ENCODE peak calls at places on chromosomes 1 and 21, in ten cellular contexts. S, N, K, L, H, U, B, X, Z and W are unnamed samples.

GRCh38 chr1:7643445-7643844 is 127.7 kb upstream of the VAMP3 start:
- DNase-seq in S (no peak), N (no peak), K (no peak), L (no peak), H (peak; percentile 12), U (no peak), B (no peak), X (no peak), Z (no peak), W (no peak)

GRCh38 chr21:39533545-39534226 is 79.1 kb upstream of the B3GALT5 start:
- DNase-seq in S (no peak), N (no peak), K (no peak), L (no peak), H (no peak), U (no peak), B (no peak), X (no peak), Z (no peak), W (no peak)

GRCh38 chr1:16019580-16020277 is 1.9 kb upstream of the HSPB7 start:
- DNase-seq in S (no peak), N (peak; percentile 74), K (no peak), L (no peak), H (peak; percentile 80), U (peak; percentile 66), B (no peak), X (peak; percentile 59), Z (no peak), W (no peak)

GRCh38 chr1:226655251-226656163 is 83.6 kb downstream of the ITPKB start:
- DNase-seq in S (no peak), N (peak; percentile 18), K (no peak), L (no peak), H (peak; percentile 65), U (peak; percentile 58), B (no peak), X (no peak), Z (no peak), W (peak; percentile 47)

GRCh38 chr1:151720974-151721787 is at the start of gene RIIAD1:
- DNase-seq in S (peak; percentile 44), N (peak; percentile 38), K (no peak), L (peak; percentile 25), H (no peak), U (peak; percentile 35), B (no peak), X (peak; percentile 45), Z (no peak), W (peak; percentile 25)

GRCh38 chr1:240149488-240150094 is 57.9 kb downstream of the FMN2 start:
- DNase-seq in S (peak; percentile 30), N (no peak), K (no peak), L (peak; percentile 29), H (no peak), U (peak; percentile 3), B (no peak), X (peak; percentile 82), Z (peak; percentile 60), W (peak; percentile 60)

GRCh38 chr1:54768093-54768492 is 3.8 kb upstream of the PARS2 start:
- DNase-seq in S (peak; percentile 27), N (no peak), K (no peak), L (no peak), H (no peak), U (no peak), B (peak; percentile 28), X (no peak), Z (peak; percentile 18), W (peak; percentile 33)

GRCh38 chr1:106912146-106912545 is 144.3 kb upstream of the PRMT6 start:
- DNase-seq in S (no peak), N (no peak), K (no peak), L (no peak), H (no peak), U (no peak), B (no peak), X (peak; percentile 11), Z (no peak), W (no peak)

GRCh38 chr1:13994386-13994785 is 294.4 kb downstream of the PRDM2 start:
- DNase-seq in S (no peak), N (no peak), K (no peak), L (no peak), H (no peak), U (no peak), B (no peak), X (no peak), Z (no peak), W (no peak)

GRCh38 chr1:109502368-109502851 is 7.1 kb downstream of the AMIGO1 start:
- DNase-seq in S (no peak), N (no peak), K (no peak), L (no peak), H (no peak), U (no peak), B (no peak), X (no peak), Z (no peak), W (no peak)

GRCh38 chr1:117611121-117611601 is 5.3 kb downstream of the TENT5C start:
- DNase-seq in S (no peak), N (no peak), K (no peak), L (no peak), H (no peak), U (no peak), B (no peak), X (no peak), Z (peak; percentile 9), W (no peak)

GRCh38 chr1:90850181-90850924 is 133.3 kb upstream of the BARHL2 start:
- DNase-seq in S (no peak), N (no peak), K (no peak), L (peak; percentile 14), H (peak; percentile 52), U (peak; percentile 60), B (peak; percentile 28), X (peak; percentile 47), Z (peak; percentile 29), W (peak; percentile 22)

GRCh38 chr1:36134031-36134430 is 9.0 kb upstream of the COL8A2 start:
- DNase-seq in S (no peak), N (no peak), K (no peak), L (no peak), H (no peak), U (no peak), B (no peak), X (no peak), Z (no peak), W (no peak)

GRCh38 chr1:153680120-153680403 is 1.6 kb downstream of the NPR1 start:
- DNase-seq in S (no peak), N (no peak), K (no peak), L (no peak), H (no peak), U (no peak), B (no peak), X (no peak), Z (no peak), W (no peak)
- H3K4me3 ChIP-seq in S (peak overlapping the region; percentile 67), N (peak overlapping the region; percentile 77), K (no peak overlapping the region), L (peak overlapping the region; percentile 41), H (peak overlapping the region; percentile 79), U (no peak overlapping the region), B (peak overlapping the region; percentile 44), X (peak overlapping the region; percentile 83), Z (no peak overlapping the region), W (no peak overlapping the region)

GRCh38 chr1:182601926-182602325 is 2.3 kb downstream of the RGS16 start:
- DNase-seq in S (no peak), N (no peak), K (no peak), L (no peak), H (no peak), U (no peak), B (no peak), X (no peak), Z (no peak), W (no peak)

GRCh38 chr1:182603646-182604127 is 502 bp downstream of the RGS16 start:
- DNase-seq in S (no peak), N (no peak), K (no peak), L (no peak), H (no peak), U (peak; percentile 32), B (peak; percentile 22), X (peak; percentile 25), Z (no peak), W (no peak)

GRCh38 chr1:182601416-182601786 is 2.8 kb downstream of the RGS16 start:
- DNase-seq in S (peak; percentile 90), N (peak; percentile 45), K (no peak), L (peak; percentile 70), H (peak; percentile 65), U (peak; percentile 58), B (peak; percentile 61), X (peak; percentile 94), Z (peak; percentile 86), W (peak; percentile 89)

GRCh38 chr1:182604128-182604834 is at the start of gene RGS16:
- DNase-seq in S (peak; percentile 96), N (peak; percentile 97), K (no peak), L (peak; percentile 93), H (peak; percentile 97), U (peak; percentile 95), B (peak; percentile 96), X (peak; percentile 94), Z (peak; percentile 73), W (peak; percentile 77)

GRCh38 chr1:182602945-182603645 is 1.1 kb downstream of the RGS16 start:
- DNase-seq in S (no peak), N (no peak), K (no peak), L (no peak), H (no peak), U (no peak), B (no peak), X (peak; percentile 24), Z (no peak), W (no peak)
- H3K4me3 ChIP-seq in S (peak overlapping the region; percentile 72), N (peak overlapping the region; percentile 73), K (no peak overlapping the region), L (peak overlapping the region; percentile 34), H (no peak overlapping the region), U (peak overlapping the region; percentile 94), B (peak overlapping the region; percentile 37), X (peak overlapping the region; percentile 80), Z (no peak overlapping the region), W (no peak overlapping the region)

GRCh38 chr1:61338899-61339298 is 256.5 kb downstream of the NFIA start:
- DNase-seq in S (no peak), N (no peak), K (no peak), L (no peak), H (no peak), U (no peak), B (no peak), X (no peak), Z (no peak), W (no peak)
- H3K4me3 ChIP-seq in S (no peak overlapping the region), N (peak overlapping the region; percentile 42), K (no peak overlapping the region), L (no peak overlapping the region), H (no peak overlapping the region), U (peak overlapping the region; percentile 45), B (no peak overlapping the region), X (peak overlapping the region; percentile 72), Z (no peak overlapping the region), W (no peak overlapping the region)

DNA sequence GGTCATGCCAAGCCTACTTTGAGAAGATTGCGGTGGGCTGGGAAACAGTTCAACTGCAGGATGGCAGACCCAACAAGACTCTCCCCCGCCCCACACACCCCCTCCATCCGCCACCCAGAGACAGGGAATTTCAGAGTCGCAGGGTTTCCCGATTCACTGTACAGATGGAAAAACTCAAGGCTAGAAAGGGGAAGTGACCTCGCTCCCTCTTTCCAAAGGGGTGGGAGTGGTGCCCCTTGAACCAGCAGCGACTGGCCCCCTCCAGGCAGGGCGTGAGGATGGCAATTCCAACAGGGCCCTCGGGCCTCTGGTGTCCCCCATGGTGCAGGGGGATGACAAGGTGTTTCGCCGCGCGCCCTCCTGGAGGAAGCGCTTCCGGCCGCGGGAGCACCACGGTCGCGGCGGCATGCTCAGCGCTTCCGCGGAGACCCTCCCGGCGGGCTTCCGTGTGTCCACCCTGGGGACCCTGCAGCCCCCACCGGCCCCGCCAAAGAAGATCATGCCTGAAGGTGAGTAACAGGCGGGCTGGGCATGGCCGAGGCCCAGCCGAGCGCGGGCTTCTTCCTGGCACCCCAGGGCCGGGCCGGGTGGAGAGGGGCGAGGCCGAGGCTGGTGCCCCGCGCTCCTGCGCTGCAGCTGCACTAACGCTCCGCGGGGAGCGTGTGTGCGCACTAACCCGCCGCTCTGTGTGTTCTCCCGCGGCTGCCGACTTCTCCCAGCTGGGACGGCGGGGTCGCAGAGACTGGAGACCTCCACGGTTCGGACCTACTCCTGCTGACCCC is 10.4 kb downstream of the MYOG start:
- DNase-seq in S (no peak), N (no peak), K (no peak), L (no peak), H (no peak), U (no peak), B (no peak), X (no peak), Z (no peak), W (no peak)
- H3K4me3 ChIP-seq in S (no peak overlapping the region), N (peak overlapping the region; percentile 57), K (no peak overlapping the region), L (peak overlapping the region; percentile 11), H (no peak overlapping the region), U (no peak overlapping the region), B (peak overlapping the region; percentile 20), X (no peak overlapping the region), Z (no peak overlapping the region), W (no peak overlapping the region)